ENCODE peak calls at places on chromosomes 4 and X, in four cellular contexts. G, P, Y and U are unnamed samples.
A peak's percentile ranks its signal among the peaks of the same experiment; 100 is the strongest.

GRCh38 chr4:123811763-123812390 is 415.3 kb downstream of the SPRY1 start:
- DNase-seq in G (no peak), Y (no peak), P (no peak), U (no peak)

GRCh38 chr4:11565899-11566298 is 137.2 kb upstream of the HS3ST1 start:
- DNase-seq in G (no peak), Y (no peak), P (no peak), U (no peak)

GRCh38 chr4:41150401-41150800 is 63.9 kb downstream of the APBB2 start:
- DNase-seq in Y (no peak), G (no peak), P (no peak), U (no peak)

GRCh38 chr4:85210353-85210752 is 243.9 kb upstream of the WDFY3 start:
- DNase-seq in G (no peak), Y (no peak), P (no peak), U (no peak)

GRCh38 chr4:81330018-81330417 is 115.0 kb upstream of the PRKG2 start:
- DNase-seq in Y (no peak), P (no peak), G (no peak), U (no peak)

GRCh38 chr4:8044699-8045098 is 105.0 kb upstream of the AFAP1 start:
- DNase-seq in G (no peak), P (no peak), Y (no peak), U (no peak)

GRCh38 chrX:23548164-23548563 is 119.1 kb upstream of the PRDX4 start:
- DNase-seq in P (no peak), Y (no peak), G (no peak), U (no peak)

GRCh38 chr4:78213218-78213617 is 156.1 kb downstream of the FRAS1 start:
- DNase-seq in P (no peak), G (no peak), Y (no peak), U (no peak)

GRCh38 chrX:6810796-6811195 is 275.9 kb upstream of the VCX3A start:
- DNase-seq in G (no peak), P (no peak), Y (no peak), U (no peak)

GRCh38 chr4:59570850-59571476 is 1629.2 kb upstream of the ADGRL3 start:
- DNase-seq in Y (no peak), P (no peak), G (no peak), U (no peak)

GRCh38 chr4:13088726-13089658 is 395.1 kb downstream of the RAB28 start:
- DNase-seq in P (no peak), G (no peak), Y (no peak), U (no peak)

GRCh38 chr4:172997851-172998250 is 170.8 kb upstream of the GALNT7 start:
- DNase-seq in Y (no peak), G (peak; percentile 6), P (no peak), U (no peak)

GRCh38 chr4:104279744-104280143 is 214.9 kb downstream of the CXXC4 start:
- DNase-seq in G (no peak), Y (no peak), P (no peak), U (no peak)

GRCh38 chrX:138128025-138128671 is 562.2 kb downstream of the ZIC3 start:
- DNase-seq in P (peak; percentile 32), Y (peak; percentile 46), G (peak; percentile 11), U (peak; percentile 58)

GRCh38 chr4:1767770-1768366 is 25.2 kb upstream of the FGFR3 start:
- DNase-seq in Y (peak; percentile 84), G (peak; percentile 8), P (peak; percentile 86), U (peak; percentile 80)

GRCh38 chr4:84319124-84319523 is 180.0 kb downstream of the NKX6-1 start:
- DNase-seq in G (peak; percentile 1), Y (no peak), P (no peak), U (no peak)

GRCh38 chr4:99816611-99817309 is at the start of gene DAPP1:
- DNase-seq in Y (no peak), P (no peak), G (no peak), U (peak; percentile 53)

GRCh38 chrX:42708222-42708621 is 69.7 kb downstream of the PPP1R2C start:
- DNase-seq in P (no peak), G (no peak), Y (no peak), U (no peak)

GRCh38 chr4:136861081-136861480 is 671.2 kb downstream of the PCDH18 start:
- DNase-seq in P (no peak), G (peak; percentile 9), Y (no peak), U (peak; percentile 18)

GRCh38 chrX:68594769-68595168 is 52.7 kb upstream of the STARD8 start:
- DNase-seq in P (no peak), Y (no peak), G (no peak), U (no peak)

GRCh38 chr4:22338806-22339205 is 177.1 kb downstream of the ADGRA3 start:
- DNase-seq in Y (no peak), P (no peak), G (no peak), U (no peak)

GRCh38 chr4:3848323-3848722 is 82.1 kb downstream of the ADRA2C start:
- DNase-seq in G (no peak), P (no peak), Y (no peak), U (no peak)

GRCh38 chrX:13077168-13077567 is 32.7 kb upstream of the FAM9C start:
- DNase-seq in G (peak; percentile 47), P (no peak), Y (no peak), U (no peak)

GRCh38 chr4:156113138-156113537 is 159.5 kb upstream of the CTSO start:
- DNase-seq in G (no peak), Y (no peak), P (no peak), U (peak; percentile 26)

GRCh38 chr4:145278341-145279121 is 98.1 kb upstream of the OTUD4 start:
- DNase-seq in G (peak; percentile 87), Y (no peak), P (no peak), U (no peak)

GRCh38 chr4:170420255-170420693 is 330.5 kb upstream of the AADAT start:
- DNase-seq in Y (no peak), G (peak; percentile 57), P (no peak), U (no peak)

GRCh38 chr4:5125326-5125725 is 74.0 kb downstream of the STK32B start:
- DNase-seq in G (no peak), P (no peak), Y (no peak), U (no peak)

GRCh38 chr4:61985426-61985825 is 785.3 kb downstream of the ADGRL3 start:
- DNase-seq in P (no peak), Y (no peak), G (no peak), U (no peak)

GRCh38 chr4:119207051-119207450 is 5.5 kb upstream of the USP53 start:
- DNase-seq in G (peak; percentile 50), P (no peak), Y (no peak), U (peak; percentile 78)

GRCh38 chr4:139144911-139145551 is 32.0 kb downstream of the ELF2 start:
- DNase-seq in G (no peak), P (no peak), Y (no peak), U (peak; percentile 95)

GRCh38 chr4:52657630-52658501 is 1.2 kb downstream of the USP46 start:
- DNase-seq in P (peak; percentile 66), G (peak; percentile 69), Y (peak; percentile 74), U (peak; percentile 95)

GRCh38 chrX:9482408-9482807 is 17.6 kb downstream of the TBL1X start:
- DNase-seq in P (no peak), Y (no peak), G (no peak), U (no peak)

DNA sequence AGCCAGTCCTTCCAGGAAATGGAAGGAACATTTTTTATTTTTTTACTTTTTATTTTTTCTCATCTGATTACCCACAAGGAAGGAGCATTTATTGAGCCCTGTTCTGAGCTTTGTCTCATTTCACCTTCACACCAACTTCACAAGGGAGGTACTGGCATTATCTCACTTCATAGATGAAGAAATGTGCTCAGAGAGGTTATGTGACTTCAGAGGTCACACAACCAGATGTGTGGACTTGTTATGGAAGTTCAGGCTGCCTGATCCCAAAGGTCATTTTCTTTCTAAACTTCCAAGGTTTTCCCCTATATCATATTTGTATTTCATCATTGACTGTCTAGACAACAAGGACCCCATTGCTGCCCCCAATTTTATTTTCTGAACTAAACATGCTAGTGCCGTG is 160.3 kb downstream of the DCLK2 start:
- DNase-seq in Y (no peak), G (peak; percentile 38), P (no peak), U (no peak)
- H2AK5ac ChIP-seq in Y (no peak overlapping the region), G (peak overlapping the region; percentile 96), P (no peak overlapping the region), U (no peak overlapping the region)

GRCh38 chr4:6972911-6973310 is 63.3 kb downstream of the TBC1D14 start:
- DNase-seq in Y (no peak), G (peak; percentile 47), P (peak; percentile 84), U (peak; percentile 94)

GRCh38 chr4:6969826-6970800 is 60.5 kb downstream of the TBC1D14 start:
- DNase-seq in G (no peak), P (no peak), Y (no peak), U (no peak)

GRCh38 chr4:6972375-6972650 is 62.7 kb downstream of the TBC1D14 start:
- DNase-seq in G (no peak), P (no peak), Y (no peak), U (no peak)

GRCh38 chr4:6974138-6974848 is 64.7 kb downstream of the TBC1D14 start:
- DNase-seq in Y (peak; percentile 95), P (peak; percentile 89), G (peak; percentile 84), U (peak; percentile 93)

GRCh38 chr4:6971536-6972374 is 62.1 kb downstream of the TBC1D14 start:
- DNase-seq in Y (no peak), P (no peak), G (no peak), U (no peak)
- H4K5ac ChIP-seq in Y (no peak overlapping the region), P (peak overlapping the region; percentile 26), G (no peak overlapping the region), U (no peak overlapping the region)

DNA sequence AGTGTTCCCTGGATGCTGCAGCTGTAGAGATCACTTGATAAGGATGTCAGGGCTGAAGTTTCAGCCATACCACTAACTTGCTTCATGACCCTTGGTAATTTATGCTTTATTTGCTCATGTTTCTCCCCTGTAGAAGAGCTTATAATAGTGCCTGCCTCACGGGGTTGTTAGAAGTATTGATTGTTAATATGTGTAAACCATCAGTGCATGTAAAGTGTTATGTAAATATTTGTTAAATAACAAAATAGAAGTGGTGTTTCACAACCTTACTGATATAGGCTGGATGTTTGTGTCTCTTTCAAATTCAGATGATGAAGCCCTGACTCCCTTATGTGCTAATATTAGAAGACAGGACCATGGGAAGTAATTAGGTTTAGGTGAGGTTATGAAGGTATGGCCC is 1.5 kb upstream of the CXCL2 start:
- DNase-seq in P (no peak), Y (no peak), G (no peak), U (no peak)
- H4K8ac ChIP-seq in P (no peak overlapping the region), Y (no peak overlapping the region), G (no peak overlapping the region), U (no peak overlapping the region)

DNA sequence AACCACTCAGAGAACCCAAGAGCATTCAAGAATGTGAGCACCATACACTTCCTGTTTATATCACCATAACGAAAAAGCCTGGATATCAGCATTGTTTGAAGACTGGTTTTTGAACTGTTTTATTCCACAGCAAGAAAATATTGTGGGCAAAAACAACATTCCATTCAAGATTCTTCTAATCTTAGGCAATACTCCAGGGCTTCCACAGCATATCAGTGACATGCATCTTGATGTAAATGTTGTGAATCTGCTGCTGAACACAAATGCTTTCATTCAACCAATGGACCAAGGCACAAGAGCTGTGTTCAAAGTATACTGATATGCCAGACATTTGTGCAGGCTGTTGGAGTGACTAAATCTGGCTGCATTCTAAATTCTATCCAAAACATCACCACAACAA is 260.1 kb upstream of the ETNPPL start:
- DNase-seq in G (peak; percentile 15), Y (no peak), P (no peak), U (no peak)
- H2AK5ac ChIP-seq in G (no peak overlapping the region), Y (no peak overlapping the region), P (no peak overlapping the region), U (no peak overlapping the region)

GRCh38 chrX:8125566-8125965 is 45.5 kb downstream of the VCX2 start:
- DNase-seq in G (no peak), P (no peak), Y (no peak), U (no peak)

GRCh38 chrX:8126092-8126491 is 45.0 kb downstream of the VCX2 start:
- DNase-seq in P (no peak), Y (no peak), G (no peak), U (no peak)
- H4K5ac ChIP-seq in P (no peak overlapping the region), Y (no peak overlapping the region), G (no peak overlapping the region), U (no peak overlapping the region)